ENCODE peak calls at places on chromosomes 11 and 22, in six cellular contexts. One of them, this sample, is unnamed.

GRCh38 chr11:118319031-118319814 is 14.7 kb downstream of the CD3E start:
- DNase-seq in neuronal stem cell: no peak
- DNase-seq in H1: no peak
- DNase-seq in H9: no peak
- DNase-seq in trophoblast cell: no peak
- DNase-seq in mesenchymal stem cell: no peak
- DNase-seq in this sample: no peak

GRCh38 chr11:57345555-57346151 is 7.5 kb downstream of the P2RX3 start:
- DNase-seq in neuronal stem cell: peak
- DNase-seq in H1: no peak
- DNase-seq in H9: peak
- DNase-seq in trophoblast cell: peak
- DNase-seq in mesenchymal stem cell: peak
- DNase-seq in this sample: peak

GRCh38 chr11:96293583-96293982 is 49.4 kb downstream of the MAML2 start:
- DNase-seq in neuronal stem cell: no peak
- DNase-seq in H1: no peak
- DNase-seq in H9: no peak
- DNase-seq in trophoblast cell: no peak
- DNase-seq in mesenchymal stem cell: no peak
- DNase-seq in this sample: no peak

GRCh38 chr11:19080579-19080993 is 20.1 kb upstream of the MRGPRX2 start:
- DNase-seq in neuronal stem cell: no peak
- DNase-seq in H1: no peak
- DNase-seq in H9: no peak
- DNase-seq in trophoblast cell: no peak
- DNase-seq in mesenchymal stem cell: peak
- DNase-seq in this sample: peak

GRCh38 chr11:36048496-36049247 is 104.8 kb downstream of the LDLRAD3 start:
- DNase-seq in neuronal stem cell: no peak
- DNase-seq in H1: no peak
- DNase-seq in H9: no peak
- DNase-seq in trophoblast cell: no peak
- DNase-seq in mesenchymal stem cell: peak
- DNase-seq in this sample: peak

GRCh38 chr11:118214210-118214914 is 10.4 kb downstream of the JAML start:
- DNase-seq in neuronal stem cell: no peak
- DNase-seq in H1: no peak
- DNase-seq in H9: no peak
- DNase-seq in trophoblast cell: no peak
- DNase-seq in mesenchymal stem cell: no peak
- DNase-seq in this sample: no peak

GRCh38 chr11:48148749-48149148 is 67.9 kb upstream of the OR4B1 start:
- DNase-seq in neuronal stem cell: no peak
- DNase-seq in H1: no peak
- DNase-seq in H9: no peak
- DNase-seq in trophoblast cell: no peak
- DNase-seq in mesenchymal stem cell: no peak
- DNase-seq in this sample: no peak

GRCh38 chr11:45026835-45027234 is 76.2 kb upstream of the TP53I11 start:
- DNase-seq in neuronal stem cell: no peak
- DNase-seq in H1: no peak
- DNase-seq in H9: no peak
- DNase-seq in trophoblast cell: no peak
- DNase-seq in mesenchymal stem cell: no peak
- DNase-seq in this sample: no peak

GRCh38 chr11:120608760-120609211 is 97.2 kb downstream of the GRIK4 start:
- DNase-seq in neuronal stem cell: no peak
- DNase-seq in H1: no peak
- DNase-seq in H9: peak
- DNase-seq in trophoblast cell: no peak
- DNase-seq in mesenchymal stem cell: no peak
- DNase-seq in this sample: no peak

GRCh38 chr22:19663286-19663815 is 51.0 kb upstream of the SEPTIN5 start:
- DNase-seq in neuronal stem cell: no peak
- DNase-seq in H1: no peak
- DNase-seq in H9: no peak
- DNase-seq in trophoblast cell: no peak
- DNase-seq in mesenchymal stem cell: peak
- DNase-seq in this sample: peak

GRCh38 chr11:304061-304506 is 3.5 kb upstream of the IFITM2 start:
- DNase-seq in neuronal stem cell: no peak
- DNase-seq in H1: no peak
- DNase-seq in H9: no peak
- DNase-seq in trophoblast cell: no peak
- DNase-seq in mesenchymal stem cell: no peak
- DNase-seq in this sample: no peak

GRCh38 chr11:111452146-111452545 is 60.0 kb downstream of the BTG4 start:
- DNase-seq in neuronal stem cell: no peak
- DNase-seq in H1: no peak
- DNase-seq in H9: no peak
- DNase-seq in trophoblast cell: no peak
- DNase-seq in mesenchymal stem cell: no peak
- DNase-seq in this sample: peak
- H4K91ac ChIP-seq in neuronal stem cell: no peak
- H4K91ac ChIP-seq in H1: no peak
- H4K91ac ChIP-seq in H9: no peak
- H4K91ac ChIP-seq in trophoblast cell: no peak
- H4K91ac ChIP-seq in mesenchymal stem cell: no peak
- H4K91ac ChIP-seq in this sample: no peak

GRCh38 chr11:3042496-3043314 is 14.5 kb downstream of the CARS1 start:
- DNase-seq in neuronal stem cell: no peak
- DNase-seq in H1: no peak
- DNase-seq in H9: no peak
- DNase-seq in trophoblast cell: no peak
- DNase-seq in mesenchymal stem cell: no peak
- DNase-seq in this sample: no peak

GRCh38 chr11:3046190-3046589 is 11.0 kb downstream of the CARS1 start:
- DNase-seq in neuronal stem cell: no peak
- DNase-seq in H1: no peak
- DNase-seq in H9: peak
- DNase-seq in trophoblast cell: no peak
- DNase-seq in mesenchymal stem cell: no peak
- DNase-seq in this sample: no peak

GRCh38 chr11:3044915-3045314 is 12.3 kb downstream of the CARS1 start:
- DNase-seq in neuronal stem cell: no peak
- DNase-seq in H1: no peak
- DNase-seq in H9: no peak
- DNase-seq in trophoblast cell: no peak
- DNase-seq in mesenchymal stem cell: no peak
- DNase-seq in this sample: no peak

GRCh38 chr11:3043315-3043871 is 13.8 kb downstream of the CARS1 start:
- DNase-seq in neuronal stem cell: no peak
- DNase-seq in H1: no peak
- DNase-seq in H9: no peak
- DNase-seq in trophoblast cell: no peak
- DNase-seq in mesenchymal stem cell: peak
- DNase-seq in this sample: no peak

GRCh38 chr11:3044004-3044403 is 13.2 kb downstream of the CARS1 start:
- DNase-seq in neuronal stem cell: no peak
- DNase-seq in H1: no peak
- DNase-seq in H9: no peak
- DNase-seq in trophoblast cell: no peak
- DNase-seq in mesenchymal stem cell: peak
- DNase-seq in this sample: peak
- H4K91ac ChIP-seq in neuronal stem cell: no peak
- H4K91ac ChIP-seq in H1: no peak
- H4K91ac ChIP-seq in H9: no peak
- H4K91ac ChIP-seq in trophoblast cell: no peak
- H4K91ac ChIP-seq in mesenchymal stem cell: no peak
- H4K91ac ChIP-seq in this sample: no peak

GRCh38 chr22:30562391-30562790 is 12.1 kb downstream of the GAL3ST1 start:
- DNase-seq in neuronal stem cell: no peak
- DNase-seq in H1: no peak
- DNase-seq in H9: no peak
- DNase-seq in trophoblast cell: peak
- DNase-seq in mesenchymal stem cell: no peak
- DNase-seq in this sample: no peak

GRCh38 chr22:30559889-30560288 is 13.3 kb upstream of the SEC14L6 start:
- DNase-seq in neuronal stem cell: no peak
- DNase-seq in H1: no peak
- DNase-seq in H9: no peak
- DNase-seq in trophoblast cell: no peak
- DNase-seq in mesenchymal stem cell: no peak
- DNase-seq in this sample: no peak

GRCh38 chr22:30564766-30565118 is 9.7 kb downstream of the GAL3ST1 start:
- DNase-seq in neuronal stem cell: no peak
- DNase-seq in H1: no peak
- DNase-seq in H9: peak
- DNase-seq in trophoblast cell: no peak
- DNase-seq in mesenchymal stem cell: no peak
- DNase-seq in this sample: no peak

GRCh38 chr22:30564045-30564765 is 10.3 kb downstream of the GAL3ST1 start:
- DNase-seq in neuronal stem cell: no peak
- DNase-seq in H1: no peak
- DNase-seq in H9: no peak
- DNase-seq in trophoblast cell: no peak
- DNase-seq in mesenchymal stem cell: no peak
- DNase-seq in this sample: no peak

DNA sequence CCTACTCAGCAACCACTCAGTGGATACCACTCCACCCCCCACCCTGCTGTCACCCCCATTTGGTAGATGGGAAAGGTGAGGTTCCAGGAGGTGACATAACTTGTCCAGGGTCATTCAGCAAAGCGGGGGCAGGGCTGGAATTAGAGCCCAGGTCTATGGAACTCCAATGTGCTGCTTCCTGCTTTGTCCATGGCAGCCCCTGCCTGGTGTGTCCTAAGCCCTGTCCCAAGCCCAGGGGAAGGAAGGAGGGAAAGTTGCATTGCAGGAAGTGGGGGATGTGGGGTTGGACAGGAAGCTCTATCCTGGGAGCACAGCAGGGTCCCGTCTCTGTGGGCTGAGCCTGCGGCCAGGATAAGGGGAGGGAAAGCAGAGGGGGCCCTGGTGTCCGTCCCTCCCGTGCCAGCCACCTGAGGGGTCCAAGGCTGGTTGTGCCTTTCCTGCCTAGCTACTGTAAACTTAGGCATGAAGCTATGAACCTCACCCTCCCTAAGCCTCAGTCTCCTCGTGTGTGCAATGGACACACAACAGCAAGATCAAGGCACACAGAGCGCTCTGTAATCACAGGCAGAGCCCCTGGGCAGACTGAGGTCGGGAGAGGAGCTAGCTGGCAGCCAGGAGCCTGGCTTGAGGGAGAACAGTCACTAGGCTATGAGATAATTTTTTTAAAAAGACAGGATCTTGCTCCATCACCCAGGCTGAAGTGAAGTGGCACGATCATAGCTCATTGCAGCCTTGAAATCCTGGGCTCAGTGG is 12.9 kb downstream of the GAL3ST1 start:
- DNase-seq in neuronal stem cell: no peak
- DNase-seq in H1: no peak
- DNase-seq in H9: peak
- DNase-seq in trophoblast cell: no peak
- DNase-seq in mesenchymal stem cell: no peak
- DNase-seq in this sample: no peak
- H4K91ac ChIP-seq in neuronal stem cell: peak
- H4K91ac ChIP-seq in H1: peak
- H4K91ac ChIP-seq in H9: no peak
- H4K91ac ChIP-seq in trophoblast cell: peak
- H4K91ac ChIP-seq in mesenchymal stem cell: no peak
- H4K91ac ChIP-seq in this sample: no peak

GRCh38 chr22:30078320-30079311 is 1.6 kb upstream of the HORMAD2 start:
- DNase-seq in neuronal stem cell: no peak
- DNase-seq in H1: no peak
- DNase-seq in H9: no peak
- DNase-seq in trophoblast cell: no peak
- DNase-seq in mesenchymal stem cell: no peak
- DNase-seq in this sample: no peak
- H4K91ac ChIP-seq in neuronal stem cell: no peak
- H4K91ac ChIP-seq in H1: no peak
- H4K91ac ChIP-seq in H9: no peak
- H4K91ac ChIP-seq in trophoblast cell: no peak
- H4K91ac ChIP-seq in mesenchymal stem cell: no peak
- H4K91ac ChIP-seq in this sample: no peak

DNA sequence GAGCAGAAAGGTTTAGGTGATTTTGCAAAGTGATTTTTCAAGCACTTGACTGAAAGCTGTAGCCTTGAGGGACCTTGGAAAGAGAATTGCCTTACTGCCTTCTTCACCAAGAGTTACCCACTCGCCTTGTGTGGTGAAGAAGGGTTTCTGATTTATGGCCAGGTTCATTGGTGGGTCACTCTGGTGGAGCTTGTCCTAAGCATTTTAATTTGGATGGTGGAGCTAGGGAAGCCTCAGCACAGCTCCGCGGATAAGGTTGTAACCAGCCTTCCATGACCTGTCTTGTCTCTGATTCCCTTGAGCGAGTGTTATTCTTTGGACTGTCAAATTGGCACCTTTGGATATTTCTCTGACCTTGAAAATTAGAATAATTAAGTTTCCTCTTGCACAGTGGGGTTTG is 226.5 kb downstream of the FAT3 start:
- DNase-seq in neuronal stem cell: no peak
- DNase-seq in H1: no peak
- DNase-seq in H9: no peak
- DNase-seq in trophoblast cell: no peak
- DNase-seq in mesenchymal stem cell: no peak
- DNase-seq in this sample: no peak
- H4K91ac ChIP-seq in neuronal stem cell: no peak
- H4K91ac ChIP-seq in H1: no peak
- H4K91ac ChIP-seq in H9: no peak
- H4K91ac ChIP-seq in trophoblast cell: no peak
- H4K91ac ChIP-seq in mesenchymal stem cell: no peak
- H4K91ac ChIP-seq in this sample: no peak

GRCh38 chr11:64419818-64420485 is 61.0 kb downstream of the RPS6KA4 start:
- DNase-seq in neuronal stem cell: no peak
- DNase-seq in H1: no peak
- DNase-seq in H9: no peak
- DNase-seq in trophoblast cell: peak
- DNase-seq in mesenchymal stem cell: peak
- DNase-seq in this sample: no peak

GRCh38 chr11:64415996-64416728 is 57.2 kb downstream of the RPS6KA4 start:
- DNase-seq in neuronal stem cell: no peak
- DNase-seq in H1: no peak
- DNase-seq in H9: no peak
- DNase-seq in trophoblast cell: no peak
- DNase-seq in mesenchymal stem cell: no peak
- DNase-seq in this sample: no peak

GRCh38 chr11:64413417-64413816 is 54.5 kb downstream of the RPS6KA4 start:
- DNase-seq in neuronal stem cell: no peak
- DNase-seq in H1: no peak
- DNase-seq in H9: no peak
- DNase-seq in trophoblast cell: no peak
- DNase-seq in mesenchymal stem cell: no peak
- DNase-seq in this sample: no peak

GRCh38 chr11:64419257-64419790 is 60.4 kb downstream of the RPS6KA4 start:
- DNase-seq in neuronal stem cell: no peak
- DNase-seq in H1: no peak
- DNase-seq in H9: no peak
- DNase-seq in trophoblast cell: no peak
- DNase-seq in mesenchymal stem cell: no peak
- DNase-seq in this sample: no peak

GRCh38 chr11:64415286-64415685 is 56.3 kb downstream of the RPS6KA4 start:
- DNase-seq in neuronal stem cell: no peak
- DNase-seq in H1: no peak
- DNase-seq in H9: no peak
- DNase-seq in trophoblast cell: no peak
- DNase-seq in mesenchymal stem cell: peak
- DNase-seq in this sample: no peak
- H4K91ac ChIP-seq in neuronal stem cell: no peak
- H4K91ac ChIP-seq in H1: no peak
- H4K91ac ChIP-seq in H9: no peak
- H4K91ac ChIP-seq in trophoblast cell: no peak
- H4K91ac ChIP-seq in mesenchymal stem cell: no peak
- H4K91ac ChIP-seq in this sample: no peak

GRCh38 chr11:1652442-1652777 is 22.8 kb downstream of the KRTAP5-5 start:
- DNase-seq in neuronal stem cell: no peak
- DNase-seq in H1: no peak
- DNase-seq in H9: no peak
- DNase-seq in trophoblast cell: no peak
- DNase-seq in mesenchymal stem cell: no peak
- DNase-seq in this sample: no peak
- H4K91ac ChIP-seq in neuronal stem cell: no peak
- H4K91ac ChIP-seq in H1: no peak
- H4K91ac ChIP-seq in H9: no peak
- H4K91ac ChIP-seq in trophoblast cell: no peak
- H4K91ac ChIP-seq in mesenchymal stem cell: peak
- H4K91ac ChIP-seq in this sample: no peak